ENCODE peak calls at places on chromosome 10, in six cellular contexts. One of them, this sample, is unnamed.

GRCh38 chr10:88728107-88728763 is 22.2 kb downstream of the LIPK start:
- DNase-seq in hepatocyte: peak; percentile 7
- DNase-seq in PC-3: no peak
- DNase-seq in HCT116: peak; percentile 54
- DNase-seq in GM23338: peak; percentile 96
- DNase-seq in GM23248: peak; percentile 22
- DNase-seq in this sample: peak; percentile 81

GRCh38 chr10:68406815-68407585 is at the start of gene RUFY2:
- DNase-seq in hepatocyte: peak; percentile 92
- DNase-seq in PC-3: peak; percentile 91
- DNase-seq in HCT116: peak; percentile 33
- DNase-seq in GM23338: peak; percentile 86
- DNase-seq in GM23248: peak; percentile 87
- DNase-seq in this sample: peak; percentile 93

GRCh38 chr10:77846718-77847311 is 79.7 kb downstream of the DLG5 start:
- DNase-seq in hepatocyte: peak; percentile 87
- DNase-seq in PC-3: peak; percentile 98
- DNase-seq in HCT116: peak; percentile 16
- DNase-seq in GM23338: peak; percentile 89
- DNase-seq in GM23248: peak; percentile 81
- DNase-seq in this sample: peak; percentile 87

GRCh38 chr10:79904671-79905321 is 44.1 kb downstream of the SFTPD start:
- DNase-seq in hepatocyte: peak; percentile 72
- DNase-seq in PC-3: peak; percentile 91
- DNase-seq in HCT116: peak; percentile 27
- DNase-seq in GM23338: peak; percentile 85
- DNase-seq in GM23248: peak; percentile 82
- DNase-seq in this sample: peak; percentile 83

GRCh38 chr10:104483582-104483981 is 129.9 kb downstream of the CFAP58 start:
- DNase-seq in hepatocyte: no peak
- DNase-seq in PC-3: no peak
- DNase-seq in HCT116: no peak
- DNase-seq in GM23338: no peak
- DNase-seq in GM23248: no peak
- DNase-seq in this sample: no peak

GRCh38 chr10:36164556-36165504 is 522.7 kb upstream of the FZD8 start:
- DNase-seq in hepatocyte: no peak
- DNase-seq in PC-3: no peak
- DNase-seq in HCT116: no peak
- DNase-seq in GM23338: no peak
- DNase-seq in GM23248: no peak
- DNase-seq in this sample: no peak

GRCh38 chr10:78137147-78137546 is 103.5 kb downstream of the RPS24 start:
- DNase-seq in hepatocyte: no peak
- DNase-seq in PC-3: no peak
- DNase-seq in HCT116: no peak
- DNase-seq in GM23338: no peak
- DNase-seq in GM23248: no peak
- DNase-seq in this sample: no peak

GRCh38 chr10:7189909-7190308 is 220.9 kb downstream of the SFMBT2 start:
- DNase-seq in hepatocyte: no peak
- DNase-seq in PC-3: no peak
- DNase-seq in HCT116: no peak
- DNase-seq in GM23338: no peak
- DNase-seq in GM23248: no peak
- DNase-seq in this sample: no peak

GRCh38 chr10:124417846-124418725 is 637 bp downstream of the OAT start:
- DNase-seq in hepatocyte: peak; percentile 77
- DNase-seq in PC-3: peak; percentile 25
- DNase-seq in HCT116: no peak
- DNase-seq in GM23338: peak; percentile 65
- DNase-seq in GM23248: peak; percentile 87
- DNase-seq in this sample: peak; percentile 74

GRCh38 chr10:14062528-14063260 is 268.0 kb downstream of the FRMD4A start:
- DNase-seq in hepatocyte: no peak
- DNase-seq in PC-3: no peak
- DNase-seq in HCT116: no peak
- DNase-seq in GM23338: no peak
- DNase-seq in GM23248: peak; percentile 52
- DNase-seq in this sample: no peak

GRCh38 chr10:125043824-125044658 is 102.1 kb downstream of the ZRANB1 start:
- DNase-seq in hepatocyte: no peak
- DNase-seq in PC-3: no peak
- DNase-seq in HCT116: no peak
- DNase-seq in GM23338: no peak
- DNase-seq in GM23248: peak; percentile 61
- DNase-seq in this sample: no peak

GRCh38 chr10:20494474-20494873 is 402.6 kb downstream of the NEBL start:
- DNase-seq in hepatocyte: no peak
- DNase-seq in PC-3: peak; percentile 25
- DNase-seq in HCT116: no peak
- DNase-seq in GM23338: no peak
- DNase-seq in GM23248: peak; percentile 0
- DNase-seq in this sample: no peak

GRCh38 chr10:90862908-90863514 is 5.2 kb upstream of the HTR7 start:
- DNase-seq in hepatocyte: peak; percentile 45
- DNase-seq in PC-3: peak; percentile 66
- DNase-seq in HCT116: no peak
- DNase-seq in GM23338: peak; percentile 47
- DNase-seq in GM23248: peak; percentile 72
- DNase-seq in this sample: peak; percentile 17

GRCh38 chr10:87000491-87000890 is 19.6 kb upstream of the FAM25A start:
- DNase-seq in hepatocyte: no peak
- DNase-seq in PC-3: peak; percentile 19
- DNase-seq in HCT116: no peak
- DNase-seq in GM23338: no peak
- DNase-seq in GM23248: peak; percentile 64
- DNase-seq in this sample: no peak

GRCh38 chr10:96439655-96440217 is 74.0 kb downstream of the TLL2 start:
- DNase-seq in hepatocyte: no peak
- DNase-seq in PC-3: no peak
- DNase-seq in HCT116: no peak
- DNase-seq in GM23338: no peak
- DNase-seq in GM23248: no peak
- DNase-seq in this sample: no peak

GRCh38 chr10:96442017-96442643 is 71.6 kb downstream of the TLL2 start:
- DNase-seq in hepatocyte: no peak
- DNase-seq in PC-3: no peak
- DNase-seq in HCT116: no peak
- DNase-seq in GM23338: peak; percentile 34
- DNase-seq in GM23248: no peak
- DNase-seq in this sample: peak; percentile 56

GRCh38 chr10:96440257-96441125 is 73.2 kb downstream of the TLL2 start:
- DNase-seq in hepatocyte: no peak
- DNase-seq in PC-3: no peak
- DNase-seq in HCT116: no peak
- DNase-seq in GM23338: no peak
- DNase-seq in GM23248: no peak
- DNase-seq in this sample: no peak

GRCh38 chr10:96436035-96436434 is 77.2 kb upstream of the OPALIN start:
- DNase-seq in hepatocyte: no peak
- DNase-seq in PC-3: no peak
- DNase-seq in HCT116: no peak
- DNase-seq in GM23338: no peak
- DNase-seq in GM23248: no peak
- DNase-seq in this sample: no peak

GRCh38 chr10:96441126-96441905 is 72.4 kb downstream of the TLL2 start:
- DNase-seq in hepatocyte: no peak
- DNase-seq in PC-3: no peak
- DNase-seq in HCT116: no peak
- DNase-seq in GM23338: no peak
- DNase-seq in GM23248: no peak
- DNase-seq in this sample: peak; percentile 28
- TF ChIP-seq EZH2phosphoT487 in hepatocyte: no peak
- TF ChIP-seq EZH2phosphoT487 in PC-3: no peak
- TF ChIP-seq EZH2phosphoT487 in HCT116: no peak
- TF ChIP-seq EZH2phosphoT487 in GM23338: no peak
- TF ChIP-seq EZH2phosphoT487 in GM23248: no peak
- TF ChIP-seq EZH2phosphoT487 in this sample: no peak

GRCh38 chr10:122459586-122460273 is 1.6 kb upstream of the HTRA1 start:
- DNase-seq in hepatocyte: no peak
- DNase-seq in PC-3: no peak
- DNase-seq in HCT116: no peak
- DNase-seq in GM23338: no peak
- DNase-seq in GM23248: peak; percentile 35
- DNase-seq in this sample: no peak

GRCh38 chr10:122461367-122461728 is at the start of gene HTRA1:
- DNase-seq in hepatocyte: no peak
- DNase-seq in PC-3: peak; percentile 45
- DNase-seq in HCT116: no peak
- DNase-seq in GM23338: peak; percentile 79
- DNase-seq in GM23248: peak; percentile 86
- DNase-seq in this sample: peak; percentile 89

GRCh38 chr10:122461729-122462532 is 578 bp downstream of the HTRA1 start:
- DNase-seq in hepatocyte: peak; percentile 60
- DNase-seq in PC-3: peak; percentile 15
- DNase-seq in HCT116: no peak
- DNase-seq in GM23338: peak; percentile 51
- DNase-seq in GM23248: peak; percentile 57
- DNase-seq in this sample: peak; percentile 66

GRCh38 chr10:122462533-122463465 is 1.4 kb downstream of the HTRA1 start:
- DNase-seq in hepatocyte: peak; percentile 27
- DNase-seq in PC-3: peak; percentile 19
- DNase-seq in HCT116: no peak
- DNase-seq in GM23338: no peak
- DNase-seq in GM23248: peak; percentile 78
- DNase-seq in this sample: peak; percentile 34

GRCh38 chr10:122460891-122461293 is 461 bp upstream of the HTRA1 start:
- DNase-seq in hepatocyte: no peak
- DNase-seq in PC-3: no peak
- DNase-seq in HCT116: no peak
- DNase-seq in GM23338: no peak
- DNase-seq in GM23248: peak; percentile 36
- DNase-seq in this sample: no peak
- TF ChIP-seq EZH2 in hepatocyte: no peak
- TF ChIP-seq EZH2 in PC-3: no peak
- TF ChIP-seq EZH2 in HCT116: no peak
- TF ChIP-seq EZH2 in GM23338: no peak
- TF ChIP-seq EZH2 in GM23248: no peak
- TF ChIP-seq EZH2 in this sample: peak; percentile 54

GRCh38 chr10:33151344-33151864 is 183.1 kb downstream of the NRP1 start:
- DNase-seq in hepatocyte: no peak
- DNase-seq in PC-3: no peak
- DNase-seq in HCT116: no peak
- DNase-seq in GM23338: no peak
- DNase-seq in GM23248: no peak
- DNase-seq in this sample: no peak
- TF ChIP-seq EZH2phosphoT487 in hepatocyte: no peak
- TF ChIP-seq EZH2phosphoT487 in PC-3: no peak
- TF ChIP-seq EZH2phosphoT487 in HCT116: no peak
- TF ChIP-seq EZH2phosphoT487 in GM23338: no peak
- TF ChIP-seq EZH2phosphoT487 in GM23248: no peak
- TF ChIP-seq EZH2phosphoT487 in this sample: no peak

DNA sequence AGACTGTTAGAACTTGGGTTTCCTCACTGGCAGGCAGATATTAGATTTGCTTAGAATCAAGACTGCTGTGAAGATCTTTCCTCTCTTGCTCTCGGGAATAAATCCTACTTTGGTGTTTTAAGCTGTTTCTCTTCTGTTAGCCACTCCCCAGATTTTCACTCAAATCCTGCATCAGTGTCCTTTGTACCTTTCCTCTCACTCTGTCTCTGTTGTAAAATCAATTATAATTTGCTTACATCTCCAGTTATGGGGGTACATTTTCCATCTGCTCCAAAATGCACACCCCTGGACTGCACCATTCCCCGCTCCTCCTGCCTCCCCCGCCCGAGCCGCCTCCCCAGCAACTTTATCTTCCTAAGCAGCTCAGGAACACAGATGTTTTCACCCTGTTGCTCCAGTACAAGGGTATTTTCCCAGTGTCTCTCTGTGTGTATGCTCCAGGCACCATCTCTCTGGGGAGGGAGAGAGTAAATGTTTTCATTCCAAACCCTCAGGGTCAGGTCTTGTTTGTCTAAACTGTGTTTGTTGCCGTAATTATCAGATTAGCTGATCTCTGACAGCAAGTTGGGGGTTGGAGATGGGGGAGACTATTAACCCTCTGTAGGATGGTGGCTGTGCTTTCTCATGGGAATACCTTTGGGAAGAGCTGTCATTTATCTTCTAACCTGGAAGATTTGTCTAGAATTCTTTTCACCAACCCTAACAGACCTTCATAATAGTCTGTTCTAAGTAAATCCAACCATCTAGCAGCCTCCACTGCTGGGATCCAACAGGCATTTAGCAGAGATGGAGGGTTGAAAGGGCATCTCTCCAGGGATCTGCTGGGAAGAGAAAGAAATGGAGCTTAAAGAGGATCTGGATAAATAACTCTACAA is 20.4 kb upstream of the GOT1 start:
- DNase-seq in hepatocyte: no peak
- DNase-seq in PC-3: no peak
- DNase-seq in HCT116: no peak
- DNase-seq in GM23338: no peak
- DNase-seq in GM23248: no peak
- DNase-seq in this sample: no peak
- TF ChIP-seq EZH2 in hepatocyte: no peak
- TF ChIP-seq EZH2 in PC-3: no peak
- TF ChIP-seq EZH2 in HCT116: no peak
- TF ChIP-seq EZH2 in GM23338: no peak
- TF ChIP-seq EZH2 in GM23248: peak; percentile 27
- TF ChIP-seq EZH2 in this sample: no peak

GRCh38 chr10:113453351-113453750 is 99.5 kb upstream of the HABP2 start:
- DNase-seq in hepatocyte: no peak
- DNase-seq in PC-3: no peak
- DNase-seq in HCT116: no peak
- DNase-seq in GM23338: no peak
- DNase-seq in GM23248: no peak
- DNase-seq in this sample: no peak

GRCh38 chr10:113457408-113457807 is 95.4 kb upstream of the HABP2 start:
- DNase-seq in hepatocyte: no peak
- DNase-seq in PC-3: no peak
- DNase-seq in HCT116: no peak
- DNase-seq in GM23338: no peak
- DNase-seq in GM23248: no peak
- DNase-seq in this sample: no peak

GRCh38 chr10:113456741-113457140 is 96.1 kb upstream of the HABP2 start:
- DNase-seq in hepatocyte: no peak
- DNase-seq in PC-3: no peak
- DNase-seq in HCT116: no peak
- DNase-seq in GM23338: no peak
- DNase-seq in GM23248: no peak
- DNase-seq in this sample: no peak

GRCh38 chr10:113452146-113452545 is 100.7 kb upstream of the HABP2 start:
- DNase-seq in hepatocyte: no peak
- DNase-seq in PC-3: no peak
- DNase-seq in HCT116: no peak
- DNase-seq in GM23338: no peak
- DNase-seq in GM23248: no peak
- DNase-seq in this sample: no peak

GRCh38 chr10:113454341-113455061 is 98.4 kb upstream of the HABP2 start:
- DNase-seq in hepatocyte: peak; percentile 77
- DNase-seq in PC-3: peak; percentile 45
- DNase-seq in HCT116: peak; percentile 31
- DNase-seq in GM23338: peak; percentile 89
- DNase-seq in GM23248: peak; percentile 66
- DNase-seq in this sample: peak; percentile 77
- TF ChIP-seq EZH2phosphoT487 in hepatocyte: no peak
- TF ChIP-seq EZH2phosphoT487 in PC-3: no peak
- TF ChIP-seq EZH2phosphoT487 in HCT116: no peak
- TF ChIP-seq EZH2phosphoT487 in GM23338: no peak
- TF ChIP-seq EZH2phosphoT487 in GM23248: no peak
- TF ChIP-seq EZH2phosphoT487 in this sample: no peak